ENCODE peak calls at places on chromosomes 6 and 20, in four cellular contexts. B, V, T and S are unnamed samples.

GRCh38 chr20:15346657-15347280 is 1009.4 kb upstream of the FLRT3 start:
- DNase-seq in V (no peak), B (no peak), T (no peak), S (no peak)

GRCh38 chr20:44526129-44526528 is 4.3 kb upstream of the SERINC3 start:
- DNase-seq in V (peak; percentile 56), B (no peak), T (peak; percentile 52), S (peak; percentile 27)

GRCh38 chr20:53513168-53513488 is 80.5 kb downstream of the ZNF217 start:
- DNase-seq in B (no peak), T (no peak), V (peak; percentile 7), S (no peak)

GRCh38 chr6:106620931-106621672 is 8.2 kb downstream of the RTN4IP1 start:
- DNase-seq in T (peak; percentile 42), B (peak; percentile 23), V (peak; percentile 20), S (no peak)

GRCh38 chr6:36596359-36596758 is 2.2 kb downstream of the SRSF3 start:
- DNase-seq in V (no peak), T (no peak), B (no peak), S (peak; percentile 43)

GRCh38 chr6:101398716-101399626 is 5.5 kb downstream of the GRIK2 start:
- DNase-seq in T (peak; percentile 37), V (no peak), B (no peak), S (no peak)

GRCh38 chr6:32529697-32530429 is at the start of gene HLA-DRB5:
- DNase-seq in V (no peak), B (no peak), T (no peak), S (no peak)

GRCh38 chr6:152204584-152204983 is 397.1 kb downstream of the ESR1 start:
- DNase-seq in V (no peak), B (no peak), T (no peak), S (no peak)

GRCh38 chr6:41601248-41601549 is 37.1 kb upstream of the MDFI start:
- DNase-seq in B (no peak), V (no peak), T (no peak), S (no peak)

GRCh38 chr20:59836768-59837167 is 96.7 kb downstream of the SYCP2 start:
- DNase-seq in V (no peak), B (no peak), T (no peak), S (no peak)

GRCh38 chr6:5996701-5997419 is 9.9 kb downstream of the NRN1 start:
- DNase-seq in B (no peak), T (peak; percentile 9), V (peak; percentile 24), S (no peak)

DNA sequence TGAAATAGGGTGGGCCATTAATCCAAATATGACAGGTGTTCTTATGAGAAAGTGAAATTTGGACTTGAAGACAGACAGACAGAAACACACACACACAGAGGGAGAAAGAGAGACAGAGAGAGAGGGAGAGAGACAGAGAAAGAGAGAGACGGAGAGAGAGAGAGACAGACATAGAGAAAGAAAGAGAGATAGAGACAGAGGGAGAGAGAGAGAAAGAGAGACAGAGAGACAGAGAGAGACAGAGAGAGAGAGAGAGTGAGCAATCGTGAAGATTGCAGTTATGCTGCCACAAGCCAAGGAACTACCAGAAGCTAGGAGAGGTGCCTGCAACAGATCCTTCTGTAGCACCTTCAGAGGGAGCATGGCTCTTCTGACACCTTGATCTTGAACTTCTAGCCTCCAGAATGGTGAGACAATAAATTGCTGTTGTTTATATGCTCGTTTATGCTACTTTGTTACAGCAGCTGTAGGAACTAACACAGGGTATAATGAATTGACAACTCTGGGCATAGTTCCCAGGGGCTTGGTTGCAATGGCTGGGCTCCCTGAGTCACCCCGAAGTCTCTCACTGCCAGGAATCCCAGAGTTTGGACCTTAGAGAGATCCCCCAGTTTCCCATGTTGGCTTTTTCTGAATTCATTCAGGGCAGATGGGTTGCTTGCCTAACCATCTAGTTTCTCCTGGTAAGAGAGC is 44.7 kb upstream of the ECI2 start:
- DNase-seq in B (no peak), V (no peak), T (peak; percentile 15), S (no peak)
- TF ChIP-seq CTCF in B (no peak), V (no peak), T (no peak), S (no peak)

DNA sequence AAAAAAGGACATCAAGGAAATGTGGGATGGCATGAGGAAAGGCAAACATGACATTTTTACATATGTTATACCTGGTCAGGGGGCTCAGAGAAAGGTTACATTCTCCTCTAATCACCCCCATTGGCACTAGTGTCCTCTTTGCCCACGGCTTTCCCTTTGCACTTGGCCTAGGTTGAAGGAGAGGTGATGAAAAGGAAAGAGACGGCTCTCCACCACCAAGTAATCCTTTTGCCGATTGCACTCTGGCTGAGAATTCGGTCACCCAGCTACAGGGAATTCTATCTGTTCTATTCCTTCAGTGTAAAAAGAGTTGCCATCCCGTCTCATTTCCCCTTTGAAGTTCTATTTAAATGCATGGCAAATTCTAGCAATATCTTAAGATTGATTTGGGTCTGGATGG is 10.4 kb downstream of the VGLL2 start:
- DNase-seq in T (no peak), B (no peak), V (no peak), S (no peak)
- H3K4me3 ChIP-seq in T (no peak overlapping the region), B (no peak overlapping the region), V (no peak overlapping the region), S (no peak overlapping the region)

GRCh38 chr20:4578375-4578774 is 143.3 kb upstream of the PRND start:
- DNase-seq in V (no peak), B (no peak), T (no peak), S (no peak)

GRCh38 chr20:4585758-4586157 is 136.0 kb upstream of the PRND start:
- DNase-seq in V (no peak), T (no peak), B (no peak), S (no peak)

GRCh38 chr20:4585104-4585753 is 136.5 kb upstream of the PRND start:
- DNase-seq in T (peak; percentile 40), B (peak; percentile 84), V (peak; percentile 56), S (peak; percentile 90)

GRCh38 chr20:4581838-4582237 is 139.9 kb upstream of the PRND start:
- DNase-seq in B (no peak), T (no peak), V (no peak), S (no peak)
- TF ChIP-seq CTCF in B (no peak), T (no peak), V (no peak), S (no peak)

GRCh38 chr20:51800132-51800721 is 2.1 kb downstream of the SALL4 start:
- DNase-seq in T (no peak), B (no peak), V (peak; percentile 33), S (peak; percentile 35)
- H3K4me3 ChIP-seq in T (peak overlapping the region; percentile 40), B (peak overlapping the region; percentile 63), V (peak overlapping the region; percentile 54), S (peak overlapping the region; percentile 59)

DNA sequence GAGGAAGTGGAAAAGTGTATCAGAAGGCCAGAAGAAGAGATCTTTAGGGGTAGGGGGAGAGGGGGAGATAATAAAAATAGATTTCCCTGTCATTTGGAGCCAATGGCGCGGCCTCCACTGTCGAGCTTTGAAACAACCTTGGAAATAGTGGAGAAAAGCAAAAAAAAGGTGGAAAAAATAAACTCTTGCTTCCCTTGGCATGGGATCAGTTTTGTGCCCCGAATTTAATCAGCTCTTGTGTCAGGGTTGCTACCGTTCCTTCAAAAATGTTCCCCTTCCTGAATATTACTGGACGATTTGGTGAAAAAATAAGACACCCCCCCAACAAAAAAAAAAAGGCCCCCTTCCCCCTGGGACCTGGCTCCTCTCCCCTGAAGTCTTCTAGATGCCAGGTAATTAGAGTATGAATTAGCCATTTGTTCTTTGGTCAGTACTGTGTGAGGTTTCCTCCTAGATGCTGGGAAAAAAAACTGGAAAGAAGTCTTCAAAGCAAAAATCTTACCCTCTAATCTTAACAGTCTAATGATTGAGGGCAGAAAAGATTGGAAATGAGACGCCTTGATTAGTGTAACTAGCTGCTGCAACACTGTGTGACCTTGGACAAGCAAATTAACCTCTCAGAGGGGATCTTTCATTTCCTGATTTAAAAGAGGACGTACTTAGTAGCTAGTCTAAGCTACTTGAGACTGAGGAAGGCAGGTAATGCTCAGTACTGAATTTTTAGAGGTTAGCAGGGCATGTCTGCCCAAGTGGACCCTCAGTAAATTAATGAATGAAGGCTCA is 872 bp upstream of the RBM39 start:
- DNase-seq in B (no peak), T (no peak), V (peak; percentile 40), S (peak; percentile 57)
- TF ChIP-seq CTCF in B (no peak), T (no peak), V (no peak), S (no peak)

GRCh38 chr20:31605902-31606677 is 1.0 kb downstream of the ID1 start:
- DNase-seq in T (no peak), B (no peak), V (peak; percentile 34), S (peak; percentile 45)
- H3K4me3 ChIP-seq in T (peak overlapping the region; percentile 66), B (peak overlapping the region; percentile 84), V (peak overlapping the region; percentile 82), S (peak overlapping the region; percentile 85)

GRCh38 chr6:169235286-169235685 is 18.4 kb downstream of the THBS2 start:
- DNase-seq in B (no peak), V (no peak), T (no peak), S (no peak)
- TF ChIP-seq CTCF in B (no peak), V (no peak), T (no peak), S (no peak)